ENCODE peak calls at places on chromosome 1, in seven cellular contexts. B is NCI-H2029; U is HS-27A; O is Daoy; G is stimulated activated CD8-positive, alpha-beta memory T cell treated with anti-CD3 and anti-CD28 coated beads, Interleukin-4, amount 100 ng/mL, for 1 hour; V is posterior cingulate gyrus; F is GM04504. J is an unnamed sample.

GRCh38 chr1:219554109-219554508 is 58.8 kb downstream of the ZC3H11B start:
- DNase-seq in B (no peak), U (no peak), O (no peak), G (no peak), V (no peak), F (no peak), J (no peak)

GRCh38 chr1:151537112-151537511 is 3.0 kb upstream of the TUFT1 start:
- DNase-seq in B (no peak), U (peak), O (peak), G (no peak), V (no peak), F (peak), J (peak)

GRCh38 chr1:45974541-45975269 is 157.7 kb downstream of the PIK3R3 start:
- DNase-seq in B (peak), U (no peak), O (peak), G (no peak), V (no peak), F (no peak), J (no peak)

GRCh38 chr1:38784452-38785284 is 74.9 kb downstream of the RRAGC start:
- DNase-seq in B (no peak), U (no peak), O (peak), G (no peak), V (no peak), F (no peak), J (no peak)

GRCh38 chr1:89035080-89035479 is 12.4 kb upstream of the GBP3 start:
- DNase-seq in B (no peak), U (no peak), O (no peak), G (no peak), V (no peak), F (no peak), J (no peak)

GRCh38 chr1:54792686-54793282 is 8.3 kb downstream of the TTC22 start:
- DNase-seq in B (no peak), U (no peak), O (no peak), G (no peak), V (peak), F (no peak), J (no peak)

GRCh38 chr1:154869351-154870116 is 547 bp downstream of the KCNN3 start:
- DNase-seq in B (peak), U (no peak), O (peak), G (no peak), V (peak), F (no peak), J (no peak)

GRCh38 chr1:9787702-9788101 is 36.1 kb downstream of the CLSTN1 start:
- DNase-seq in B (no peak), U (no peak), O (no peak), G (no peak), V (no peak), F (no peak), J (no peak)

J was measured in RWPE2.